ENCODE peak calls at places on chromosome 10, in four cellular contexts. One of them, this sample, is unnamed.

GRCh38 chr10:71835671-71836593 is 15.1 kb downstream of the PSAP start:
- DNase-seq in A549: no peak
- DNase-seq in WTC11: no peak
- DNase-seq in K562: no peak
- DNase-seq in this sample: peak; percentile 42

GRCh38 chr10:1182280-1183032 is 126.3 kb downstream of the WDR37 start:
- DNase-seq in A549: no peak
- DNase-seq in K562: no peak
- DNase-seq in WTC11: no peak
- DNase-seq in this sample: no peak

GRCh38 chr10:21055339-21056135 is 158.4 kb upstream of the NEBL start:
- DNase-seq in K562: no peak
- DNase-seq in A549: no peak
- DNase-seq in WTC11: no peak
- DNase-seq in this sample: no peak

GRCh38 chr10:20299037-20299557 is 482.9 kb downstream of the PLXDC2 start:
- DNase-seq in K562: no peak
- DNase-seq in A549: no peak
- DNase-seq in WTC11: no peak
- DNase-seq in this sample: no peak

GRCh38 chr10:4883079-4883739 is 57.2 kb downstream of the AKR1E2 start:
- DNase-seq in K562: peak; percentile 89
- DNase-seq in WTC11: no peak
- DNase-seq in A549: no peak
- DNase-seq in this sample: peak; percentile 15

GRCh38 chr10:21056461-21056860 is 159.3 kb upstream of the NEBL start:
- DNase-seq in K562: no peak
- DNase-seq in A549: no peak
- DNase-seq in WTC11: no peak
- DNase-seq in this sample: no peak

GRCh38 chr10:86104611-86105145 is 261.9 kb downstream of the GRID1 start:
- DNase-seq in A549: no peak
- DNase-seq in WTC11: no peak
- DNase-seq in K562: no peak
- DNase-seq in this sample: no peak

GRCh38 chr10:71228875-71229720 is 16.7 kb downstream of the UNC5B start:
- DNase-seq in A549: no peak
- DNase-seq in WTC11: no peak
- DNase-seq in K562: no peak
- DNase-seq in this sample: no peak

GRCh38 chr10:76618641-76619040 is 1019.0 kb downstream of the KCNMA1 start:
- DNase-seq in K562: no peak
- DNase-seq in WTC11: no peak
- DNase-seq in A549: no peak
- DNase-seq in this sample: no peak

GRCh38 chr10:69845574-69846251 is 44.0 kb downstream of the COL13A1 start:
- DNase-seq in WTC11: no peak
- DNase-seq in K562: no peak
- DNase-seq in A549: no peak
- DNase-seq in this sample: no peak

GRCh38 chr10:103395754-103396066 is 565 bp downstream of the ATP5MK start:
- DNase-seq in A549: no peak
- DNase-seq in K562: peak; percentile 24
- DNase-seq in WTC11: no peak
- DNase-seq in this sample: no peak

GRCh38 chr10:132961-133898 is 2.0 kb upstream of the ZMYND11 start:
- DNase-seq in WTC11: no peak
- DNase-seq in A549: no peak
- DNase-seq in K562: no peak
- DNase-seq in this sample: peak; percentile 80

GRCh38 chr10:79454259-79454658 is 8.8 kb upstream of the ZCCHC24 start:
- DNase-seq in A549: no peak
- DNase-seq in K562: no peak
- DNase-seq in WTC11: no peak
- DNase-seq in this sample: no peak

GRCh38 chr10:59181668-59182067 is 5.2 kb downstream of the PHYHIPL start:
- DNase-seq in K562: no peak
- DNase-seq in WTC11: no peak
- DNase-seq in A549: peak; percentile 52
- DNase-seq in this sample: peak; percentile 88

GRCh38 chr10:121949052-121949451 is 21.2 kb upstream of the ATE1 start:
- DNase-seq in WTC11: no peak
- DNase-seq in A549: no peak
- DNase-seq in K562: no peak
- DNase-seq in this sample: no peak

GRCh38 chr10:57972783-57973182 is 294.9 kb downstream of the IPMK start:
- DNase-seq in K562: no peak
- DNase-seq in A549: no peak
- DNase-seq in WTC11: no peak
- DNase-seq in this sample: no peak

GRCh38 chr10:91051834-91052233 is 130.9 kb upstream of the ANKRD1 start:
- DNase-seq in WTC11: no peak
- DNase-seq in K562: no peak
- DNase-seq in A549: no peak
- DNase-seq in this sample: no peak

GRCh38 chr10:123402656-123403055 is 248.5 kb downstream of the BUB3 start:
- DNase-seq in WTC11: no peak
- DNase-seq in K562: no peak
- DNase-seq in A549: no peak
- DNase-seq in this sample: no peak

GRCh38 chr10:48996-49395 is at the start of gene TUBB8:
- DNase-seq in K562: no peak
- DNase-seq in WTC11: no peak
- DNase-seq in A549: no peak
- DNase-seq in this sample: no peak

GRCh38 chr10:106956216-106956915 is 208.1 kb downstream of the SORCS1 start:
- DNase-seq in WTC11: no peak
- DNase-seq in K562: no peak
- DNase-seq in A549: no peak
- DNase-seq in this sample: no peak

GRCh38 chr10:72329290-72330058 is 25.2 kb downstream of the DNAJB12 start:
- DNase-seq in A549: no peak
- DNase-seq in WTC11: no peak
- DNase-seq in K562: no peak
- DNase-seq in this sample: no peak

GRCh38 chr10:98488669-98489430 is 42.1 kb upstream of the HPS1 start:
- DNase-seq in A549: no peak
- DNase-seq in K562: no peak
- DNase-seq in WTC11: no peak
- DNase-seq in this sample: peak; percentile 81

GRCh38 chr10:73159038-73159648 is 8.7 kb downstream of the ECD start:
- DNase-seq in WTC11: peak; percentile 57
- DNase-seq in A549: peak; percentile 34
- DNase-seq in K562: peak; percentile 79
- DNase-seq in this sample: peak; percentile 59

GRCh38 chr10:128994598-128995143 is 472.4 kb upstream of the MGMT start:
- DNase-seq in K562: no peak
- DNase-seq in A549: no peak
- DNase-seq in WTC11: no peak
- DNase-seq in this sample: no peak

GRCh38 chr10:124259139-124259825 is 159.4 kb downstream of the OAT start:
- DNase-seq in A549: no peak
- DNase-seq in K562: no peak
- DNase-seq in WTC11: peak; percentile 51
- DNase-seq in this sample: peak; percentile 47

GRCh38 chr10:3835770-3836169 is 50.8 kb upstream of the KLF6 start:
- DNase-seq in WTC11: no peak
- DNase-seq in K562: peak; percentile 68
- DNase-seq in A549: no peak
- DNase-seq in this sample: no peak

GRCh38 chr10:14543048-14543903 is 212.6 kb upstream of the FRMD4A start:
- DNase-seq in WTC11: no peak
- DNase-seq in A549: no peak
- DNase-seq in K562: no peak
- DNase-seq in this sample: no peak

GRCh38 chr10:124532106-124532641 is 70.6 kb downstream of the LHPP start:
- DNase-seq in K562: peak; percentile 52
- DNase-seq in WTC11: peak; percentile 78
- DNase-seq in A549: peak; percentile 56
- DNase-seq in this sample: peak; percentile 39

GRCh38 chr10:127433951-127434350 is 115.2 kb upstream of the NPS start:
- DNase-seq in K562: no peak
- DNase-seq in WTC11: no peak
- DNase-seq in A549: no peak
- DNase-seq in this sample: no peak

GRCh38 chr10:30349967-30350735 is 1.1 kb upstream of the MTPAP start:
- DNase-seq in A549: no peak
- DNase-seq in K562: no peak
- DNase-seq in WTC11: no peak
- DNase-seq in this sample: no peak

GRCh38 chr10:16712883-16713282 is 104.3 kb downstream of the RSU1 start:
- DNase-seq in A549: no peak
- DNase-seq in WTC11: no peak
- DNase-seq in K562: no peak
- DNase-seq in this sample: no peak

GRCh38 chr10:114418109-114418508 is 13.8 kb upstream of the AFAP1L2 start:
- DNase-seq in A549: no peak
- DNase-seq in K562: no peak
- DNase-seq in WTC11: no peak
- DNase-seq in this sample: no peak

GRCh38 chr10:14653271-14654161 is 121.2 kb downstream of the FAM107B start:
- DNase-seq in K562: no peak
- DNase-seq in WTC11: peak; percentile 28
- DNase-seq in A549: peak; percentile 86
- DNase-seq in this sample: no peak

GRCh38 chr10:58316874-58317273 is 17.9 kb upstream of the UBE2D1 start:
- DNase-seq in K562: no peak
- DNase-seq in A549: no peak
- DNase-seq in WTC11: no peak
- DNase-seq in this sample: no peak

GRCh38 chr10:95181731-95182130 is 12.3 kb upstream of the ACSM6 start:
- DNase-seq in WTC11: no peak
- DNase-seq in A549: no peak
- DNase-seq in K562: no peak
- DNase-seq in this sample: peak; percentile 17

GRCh38 chr10:32004161-32004591 is 52.0 kb downstream of the KIF5B start:
- DNase-seq in K562: peak; percentile 8
- DNase-seq in WTC11: peak; percentile 37
- DNase-seq in A549: no peak
- DNase-seq in this sample: peak; percentile 16

GRCh38 chr10:43093423-43094090 is 16.7 kb downstream of the RET start:
- DNase-seq in K562: no peak
- DNase-seq in A549: no peak
- DNase-seq in WTC11: peak; percentile 42
- DNase-seq in this sample: no peak

GRCh38 chr10:132740542-132741066 is 45.3 kb downstream of the NKX6-2 start:
- DNase-seq in WTC11: no peak
- DNase-seq in A549: no peak
- DNase-seq in K562: no peak
- DNase-seq in this sample: no peak

GRCh38 chr10:7795605-7796004 is 7.6 kb downstream of the ATP5F1C start:
- DNase-seq in A549: no peak
- DNase-seq in WTC11: no peak
- DNase-seq in K562: peak; percentile 69
- DNase-seq in this sample: peak; percentile 91
- TF ChIP-seq HMGXB4 in A549: no peak
- TF ChIP-seq HMGXB4 in WTC11: no peak
- TF ChIP-seq HMGXB4 in K562: no peak
- TF ChIP-seq HMGXB4 in this sample: no peak

GRCh38 chr10:110544958-110545537 is 22.4 kb upstream of the SMC3 start:
- DNase-seq in WTC11: no peak
- DNase-seq in K562: no peak
- DNase-seq in A549: no peak
- DNase-seq in this sample: no peak
- TF ChIP-seq HMGXB4 in WTC11: no peak
- TF ChIP-seq HMGXB4 in K562: no peak
- TF ChIP-seq HMGXB4 in A549: no peak
- TF ChIP-seq HMGXB4 in this sample: no peak

GRCh38 chr10:11881477-11882417 is 58.6 kb downstream of the PROSER2 start:
- DNase-seq in K562: peak; percentile 78
- DNase-seq in WTC11: peak; percentile 65
- DNase-seq in A549: peak; percentile 62
- DNase-seq in this sample: peak; percentile 89
- TF ChIP-seq HMGXB4 in K562: no peak
- TF ChIP-seq HMGXB4 in WTC11: no peak
- TF ChIP-seq HMGXB4 in A549: no peak
- TF ChIP-seq HMGXB4 in this sample: peak; percentile 75

GRCh38 chr10:35270100-35270499 is 66.2 kb upstream of the CCNY start:
- DNase-seq in K562: peak; percentile 17
- DNase-seq in WTC11: no peak
- DNase-seq in A549: no peak
- DNase-seq in this sample: no peak

GRCh38 chr10:35274511-35275060 is 61.7 kb upstream of the CCNY start:
- DNase-seq in K562: no peak
- DNase-seq in WTC11: no peak
- DNase-seq in A549: no peak
- DNase-seq in this sample: no peak

GRCh38 chr10:35268791-35269257 is 67.5 kb upstream of the CCNY start:
- DNase-seq in WTC11: no peak
- DNase-seq in K562: peak; percentile 27
- DNase-seq in A549: no peak
- DNase-seq in this sample: no peak

GRCh38 chr10:35268323-35268722 is 68.0 kb upstream of the CCNY start:
- DNase-seq in WTC11: no peak
- DNase-seq in A549: no peak
- DNase-seq in K562: no peak
- DNase-seq in this sample: no peak

GRCh38 chr10:35271086-35271834 is 65.0 kb upstream of the CCNY start:
- DNase-seq in K562: no peak
- DNase-seq in WTC11: no peak
- DNase-seq in A549: no peak
- DNase-seq in this sample: no peak
- TF ChIP-seq HMGXB4 in K562: no peak
- TF ChIP-seq HMGXB4 in WTC11: no peak
- TF ChIP-seq HMGXB4 in A549: no peak
- TF ChIP-seq HMGXB4 in this sample: no peak

GRCh38 chr10:87635498-87636312 is 24.0 kb upstream of the PAPSS2 start:
- DNase-seq in A549: no peak
- DNase-seq in K562: no peak
- DNase-seq in WTC11: no peak
- DNase-seq in this sample: peak; percentile 43
- TF ChIP-seq HMGXB4 in A549: no peak
- TF ChIP-seq HMGXB4 in K562: no peak
- TF ChIP-seq HMGXB4 in WTC11: no peak
- TF ChIP-seq HMGXB4 in this sample: no peak

GRCh38 chr10:34789993-34790506 is 25.0 kb downstream of the PARD3 start:
- DNase-seq in A549: peak; percentile 53
- DNase-seq in WTC11: no peak
- DNase-seq in K562: peak; percentile 22
- DNase-seq in this sample: peak; percentile 39
- TF ChIP-seq HMGXB4 in A549: no peak
- TF ChIP-seq HMGXB4 in WTC11: no peak
- TF ChIP-seq HMGXB4 in K562: no peak
- TF ChIP-seq HMGXB4 in this sample: no peak

DNA sequence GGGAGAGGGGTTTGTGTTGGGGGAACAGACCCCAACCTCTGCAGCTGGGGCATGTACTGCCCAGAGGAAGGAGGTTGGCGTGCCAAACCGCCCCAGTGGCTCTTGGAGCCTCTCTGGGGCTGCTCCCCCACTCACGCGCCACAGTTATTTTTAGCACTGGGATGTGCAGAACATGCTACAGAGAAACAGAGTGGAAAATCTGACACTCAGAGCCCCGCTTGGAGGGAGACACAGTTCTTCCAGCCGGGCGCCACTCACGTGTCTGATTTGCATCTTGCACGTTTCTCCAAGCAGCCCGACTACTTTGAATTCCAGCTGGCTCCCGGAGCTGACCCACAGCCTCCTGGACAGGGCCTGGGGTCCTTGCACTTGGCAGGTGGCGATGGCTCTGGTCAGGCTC is 182.0 kb downstream of the RPS24 start:
- DNase-seq in K562: no peak
- DNase-seq in WTC11: no peak
- DNase-seq in A549: no peak
- DNase-seq in this sample: no peak
- TF ChIP-seq HMGXB4 in K562: no peak
- TF ChIP-seq HMGXB4 in WTC11: no peak
- TF ChIP-seq HMGXB4 in A549: no peak
- TF ChIP-seq HMGXB4 in this sample: no peak

This sample was measured in HepG2.